ENCODE peak calls at places on chromosome 12, in nine cellular contexts. E is fibroblast of the aortic adventitia; M is endothelial cell; K is AG04450; H is cardiac fibroblast; O is cardiac muscle cell; X is heart right ventricle; W is progenitor cell of endocrine pancreas; Q is CD4-positive, alpha-beta T cell. U is an unnamed sample.

GRCh38 chr12:110171186-110171538 is 47.0 kb downstream of the IFT81 start:
- DNase-seq in E (no peak), M (no peak), K (no peak), H (no peak), O (no peak), X (no peak), W (no peak), Q (no peak), U (no peak)

GRCh38 chr12:107130830-107131760 is 37.7 kb upstream of the CRY1 start:
- DNase-seq in E (no peak), M (no peak), K (no peak), H (no peak), O (no peak), X (no peak), W (no peak), Q (no peak), U (no peak)

GRCh38 chr12:48572326-48572725 is 2.5 kb upstream of the LALBA start:
- DNase-seq in E (no peak), M (no peak), K (no peak), H (peak), O (peak), X (no peak), W (no peak), Q (no peak), U (peak)

GRCh38 chr12:89239534-89239933 is 112.8 kb downstream of the DUSP6 start:
- DNase-seq in E (no peak), M (no peak), K (no peak), H (no peak), O (no peak), X (no peak), W (no peak), Q (no peak), U (no peak)

GRCh38 chr12:102953221-102953620 is 4.3 kb upstream of the ASCL1 start:
- DNase-seq in E (no peak), M (no peak), K (no peak), H (no peak), O (no peak), X (no peak), W (no peak), Q (no peak), U (no peak)

GRCh38 chr12:126747530-126748149 is 1519.3 kb upstream of the TMEM132C start:
- DNase-seq in E (peak), M (no peak), K (no peak), H (peak), O (peak), X (peak), W (peak), Q (no peak), U (peak)

GRCh38 chr12:110028323-110028722 is 20.0 kb downstream of the C12orf76 start:
- DNase-seq in E (no peak), M (no peak), K (no peak), H (no peak), O (no peak), X (no peak), W (no peak), Q (no peak), U (no peak)

GRCh38 chr12:71746983-71747611 is 7.6 kb upstream of the RAB21 start:
- DNase-seq in E (peak), M (peak), K (peak), H (peak), O (peak), X (peak), W (no peak), Q (peak), U (peak)

GRCh38 chr12:125050868-125051267 is 14.4 kb upstream of the AACS start:
- DNase-seq in E (no peak), M (no peak), K (no peak), H (no peak), O (no peak), X (no peak), W (no peak), Q (no peak), U (no peak)

GRCh38 chr12:120955232-120955631 is 23.1 kb upstream of the HNF1A start:
- DNase-seq in E (no peak), M (no peak), K (no peak), H (no peak), O (no peak), X (no peak), W (no peak), Q (no peak), U (peak)

GRCh38 chr12:69534389-69534822 is 50.9 kb upstream of the CCT2 start:
- DNase-seq in E (peak), M (peak), K (peak), H (peak), O (peak), X (peak), W (no peak), Q (no peak), U (peak)

GRCh38 chr12:64383675-64384074 is 6.9 kb downstream of the C12orf56 start:
- DNase-seq in E (peak), M (no peak), K (no peak), H (no peak), O (no peak), X (no peak), W (no peak), Q (no peak), U (no peak)

GRCh38 chr12:47741340-47741703 is 16.0 kb upstream of the ENDOU start:
- DNase-seq in E (no peak), M (no peak), K (no peak), H (peak), O (peak), X (peak), W (no peak), Q (peak), U (peak)

GRCh38 chr12:125065753-125066570 is 727 bp downstream of the AACS start:
- DNase-seq in E (no peak), M (peak), K (no peak), H (no peak), O (no peak), X (no peak), W (no peak), Q (no peak), U (peak)

GRCh38 chr12:2387051-2387834 is 334.5 kb downstream of the CACNA1C start:
- DNase-seq in E (peak), M (no peak), K (no peak), H (peak), O (no peak), X (no peak), W (no peak), Q (no peak), U (no peak)

GRCh38 chr12:11797317-11797913 is 147.9 kb downstream of the ETV6 start:
- DNase-seq in E (peak), M (no peak), K (peak), H (peak), O (peak), X (no peak), W (no peak), Q (no peak), U (peak)

GRCh38 chr12:3077572-3078081 is 448 bp downstream of the TSPAN9 start:
- DNase-seq in E (peak), M (peak), K (no peak), H (peak), O (peak), X (peak), W (no peak), Q (no peak), U (peak)

GRCh38 chr12:32549675-32550079 is 129.4 kb upstream of the DNM1L start:
- DNase-seq in E (peak), M (no peak), K (no peak), H (peak), O (peak), X (no peak), W (no peak), Q (no peak), U (no peak)

GRCh38 chr12:69900720-69901131 is 75.7 kb downstream of the MYRFL start:
- DNase-seq in E (peak), M (peak), K (no peak), H (peak), O (peak), X (peak), W (peak), Q (peak), U (peak)

GRCh38 chr12:103772367-103773108 is 68.5 kb downstream of the NT5DC3 start:
- DNase-seq in E (no peak), M (no peak), K (no peak), H (no peak), O (no peak), X (no peak), W (no peak), Q (no peak), U (no peak)

GRCh38 chr12:113315358-113315757 is 19.6 kb downstream of the SLC8B1 start:
- DNase-seq in E (no peak), M (no peak), K (no peak), H (no peak), O (no peak), X (no peak), W (no peak), Q (no peak), U (no peak)

GRCh38 chr12:74285773-74286172 is 251.9 kb upstream of the ATXN7L3B start:
- DNase-seq in E (no peak), M (no peak), K (no peak), H (no peak), O (no peak), X (no peak), W (no peak), Q (no peak), U (peak)

GRCh38 chr12:6533653-6534157 is 612 bp upstream of the GAPDH start:
- DNase-seq in E (peak), M (peak), K (peak), H (peak), O (peak), X (peak), W (peak), Q (no peak), U (peak)

GRCh38 chr12:19577131-19577530 is 137.8 kb downstream of the AEBP2 start:
- DNase-seq in E (no peak), M (no peak), K (no peak), H (no peak), O (no peak), X (no peak), W (no peak), Q (no peak), U (no peak)

GRCh38 chr12:106046947-106047346 is 91.8 kb downstream of the NUAK1 start:
- DNase-seq in E (no peak), M (no peak), K (no peak), H (no peak), O (no peak), X (no peak), W (no peak), Q (no peak), U (no peak)

GRCh38 chr12:102958073-102958829 is 777 bp downstream of the ASCL1 start:
- DNase-seq in E (no peak), M (peak), K (no peak), H (peak), O (peak), X (no peak), W (peak), Q (no peak), U (no peak)

GRCh38 chr12:13374783-13375182 is 178.3 kb downstream of the EMP1 start:
- DNase-seq in E (no peak), M (no peak), K (no peak), H (no peak), O (no peak), X (peak), W (no peak), Q (no peak), U (no peak)

GRCh38 chr12:26798013-26798412 is 35.0 kb downstream of the ITPR2 start:
- DNase-seq in E (peak), M (no peak), K (peak), H (peak), O (peak), X (no peak), W (no peak), Q (no peak), U (no peak)

GRCh38 chr12:56900583-56900982 is 33.6 kb downstream of the SDR9C7 start:
- DNase-seq in E (peak), M (no peak), K (no peak), H (peak), O (peak), X (no peak), W (no peak), Q (no peak), U (peak)
- TF ChIP-seq CTCF in E (no peak), M (no peak), K (no peak), H (no peak), O (no peak), X (no peak), W (no peak), Q (no peak), U (no peak)

GRCh38 chr12:132942611-132943010 is 13.5 kb downstream of the ZNF605 start:
- DNase-seq in E (no peak), M (no peak), K (no peak), H (no peak), O (no peak), X (no peak), W (no peak), Q (no peak), U (no peak)
- TF ChIP-seq CTCF in E (no peak), M (no peak), K (no peak), H (no peak), O (no peak), X (no peak), W (no peak), Q (no peak), U (no peak)

DNA sequence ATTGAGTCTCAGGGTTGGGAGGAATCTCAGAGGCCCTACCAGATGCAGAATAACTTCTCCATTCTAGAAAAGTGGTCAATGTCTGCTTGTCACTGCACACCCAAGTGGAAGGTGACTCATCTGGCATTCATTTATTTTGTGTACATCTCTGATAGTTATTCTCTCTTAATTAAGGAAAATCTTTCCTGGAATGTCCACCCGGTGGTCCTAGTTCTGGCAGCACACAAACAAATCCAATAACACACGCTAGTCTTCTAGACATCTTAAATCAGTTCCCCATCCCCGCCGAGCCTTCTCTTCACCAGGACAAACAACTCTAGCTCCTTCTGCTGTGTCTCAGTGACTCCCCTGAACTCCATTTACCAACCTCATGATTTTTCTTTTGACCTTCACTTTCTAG is 50.0 kb upstream of the SCN8A start:
- DNase-seq in E (no peak), M (no peak), K (no peak), H (no peak), O (no peak), X (no peak), W (no peak), Q (no peak), U (no peak)
- TF ChIP-seq CTCF in E (no peak), M (no peak), K (no peak), H (no peak), O (no peak), X (no peak), W (no peak), Q (no peak), U (no peak)

DNA sequence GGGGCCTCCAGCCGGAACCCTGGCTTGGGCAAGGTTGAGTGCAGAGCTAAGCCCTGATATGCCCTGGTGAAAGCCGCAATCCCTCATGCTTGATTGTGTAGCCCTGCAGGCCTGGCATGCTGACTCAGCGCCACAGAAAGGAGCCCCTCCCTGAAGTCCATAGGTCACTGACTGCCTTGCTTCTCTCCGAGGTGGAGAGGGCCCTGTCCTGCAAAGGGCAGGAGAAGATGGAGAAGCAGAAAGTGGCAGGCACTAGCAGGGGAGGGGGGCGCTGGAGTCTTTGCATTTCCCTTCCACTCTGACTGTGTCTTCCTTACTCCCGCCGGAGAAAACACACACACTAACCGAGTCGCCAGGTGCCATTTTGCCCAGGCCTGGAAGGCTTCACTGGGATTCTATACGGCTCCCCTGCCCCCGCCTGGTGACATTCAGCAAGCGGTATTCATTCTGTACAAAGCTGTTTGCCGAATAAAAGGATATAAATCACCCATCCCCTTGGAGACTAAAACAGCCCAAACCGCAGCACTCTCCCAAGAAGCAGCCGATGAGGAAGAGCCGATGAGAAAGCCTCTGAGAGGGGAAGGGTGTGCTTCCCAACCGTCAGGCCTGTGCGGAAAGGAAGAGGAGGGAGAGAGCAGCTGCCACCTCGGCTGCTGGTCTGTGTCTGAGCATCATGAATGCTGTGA is 69.8 kb downstream of the SLC6A12 start:
- DNase-seq in E (no peak), M (no peak), K (no peak), H (no peak), O (no peak), X (no peak), W (peak), Q (no peak), U (no peak)
- TF ChIP-seq CTCF in E (no peak), M (no peak), K (no peak), H (no peak), O (no peak), X (no peak), W (no peak), Q (no peak), U (no peak)

DNA sequence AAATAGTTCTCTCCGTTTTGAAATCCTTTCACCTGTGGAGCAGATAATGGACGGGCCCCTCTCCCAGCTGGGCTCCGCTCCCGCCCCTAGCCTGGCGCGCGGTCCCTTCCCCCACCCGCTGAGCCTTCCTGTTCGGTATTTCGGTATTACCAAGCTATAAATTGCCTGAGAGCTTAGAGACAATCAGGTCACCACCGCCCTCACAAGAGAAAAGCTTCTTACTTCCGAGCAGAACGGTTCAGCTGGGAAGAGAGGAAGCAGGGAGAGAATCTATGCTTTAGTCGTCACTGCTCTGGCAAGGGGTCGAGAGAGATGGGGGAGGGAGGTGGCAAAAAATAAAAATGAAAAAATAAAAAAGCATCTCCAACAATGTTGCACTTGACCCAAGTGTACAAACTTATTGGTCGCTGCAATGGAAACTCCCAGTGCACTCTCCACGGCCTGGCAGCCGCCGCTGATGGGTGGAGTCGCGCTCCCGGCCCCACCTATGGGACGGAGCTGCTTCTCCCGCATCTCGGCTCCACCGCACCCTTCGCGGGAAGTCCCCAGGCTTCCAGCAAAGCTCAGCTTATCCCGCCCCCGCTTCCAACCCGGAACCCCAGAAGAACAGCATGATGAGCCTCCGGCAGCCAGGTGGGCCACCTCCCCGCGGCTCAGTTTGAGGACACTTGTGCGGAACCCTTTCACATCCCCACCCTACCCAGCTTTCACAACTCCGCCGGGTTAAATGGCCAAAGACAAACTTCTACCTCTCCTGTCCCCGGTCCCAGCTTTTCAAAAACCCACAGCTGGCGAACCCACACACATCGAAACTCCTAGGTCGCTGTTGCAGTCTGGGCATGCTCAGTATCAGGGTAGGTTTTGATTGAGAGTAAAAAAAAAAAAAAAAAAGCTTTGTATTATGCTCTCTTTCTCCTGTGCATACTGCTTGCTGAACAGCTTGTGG is 819 bp upstream of the SYT1 start:
- DNase-seq in E (peak), M (peak), K (no peak), H (peak), O (peak), X (no peak), W (peak), Q (no peak), U (peak)
- TF ChIP-seq CTCF in E (no peak), M (no peak), K (no peak), H (peak), O (no peak), X (no peak), W (no peak), Q (no peak), U (no peak)

U was measured in MCF 10A.